ENCODE peak calls at places on chromosomes 12 and 14, in eight cellular contexts. L is iris pigment epithelial cell, T is uterus, V is left cardiac atrium, K is dorsolateral prefrontal cortex, H is lower leg skin, F is T follicular helper cell, D is ureter. C is an unnamed sample.

GRCh38 chr12:121713257-121714155 is 954 bp downstream of the TMEM120B start:
- DNase-seq in H (peak; percentile 85), D (peak; percentile 57), V (peak; percentile 38), K (no peak), T (peak; percentile 32), L (peak; percentile 22), F (no peak), C (no peak)

GRCh38 chr12:127416796-127417195 is 850.2 kb upstream of the TMEM132C start:
- DNase-seq in V (no peak), L (peak; percentile 22), F (no peak), T (no peak), H (no peak), D (no peak), K (no peak), C (peak; percentile 35)

GRCh38 chr14:64704743-64705405 is 650 bp downstream of the PLEKHG3 start:
- DNase-seq in L (no peak), H (peak; percentile 92), T (peak; percentile 31), F (no peak), K (no peak), D (no peak), V (no peak), C (no peak)

GRCh38 chr14:103854017-103854808 is 6.8 kb upstream of the PPP1R13B start:
- DNase-seq in L (no peak), T (no peak), V (no peak), K (no peak), H (no peak), F (no peak), D (no peak), C (no peak)

GRCh38 chr12:92551853-92552397 is 150.9 kb upstream of the PLEKHG7 start:
- DNase-seq in K (no peak), F (no peak), L (peak; percentile 78), V (no peak), H (no peak), D (no peak), T (no peak), C (peak; percentile 96)

GRCh38 chr12:67531051-67531450 is 117.5 kb upstream of the DYRK2 start:
- DNase-seq in F (no peak), D (no peak), H (no peak), L (no peak), T (no peak), V (no peak), K (no peak), C (peak; percentile 48)

GRCh38 chr14:78752789-78753188 is 582.6 kb downstream of the NRXN3 start:
- DNase-seq in F (no peak), L (no peak), T (no peak), V (no peak), D (no peak), K (peak; percentile 58), H (peak; percentile 63), C (no peak)

GRCh38 chr12:26701604-26702215 is 131.3 kb downstream of the ITPR2 start:
- DNase-seq in L (peak; percentile 56), K (no peak), F (no peak), T (no peak), H (no peak), D (no peak), V (no peak), C (peak; percentile 59)

GRCh38 chr12:1319215-1319614 is 275.2 kb downstream of the FBXL14 start:
- DNase-seq in T (no peak), H (no peak), F (no peak), L (peak; percentile 54), K (no peak), V (no peak), D (no peak), C (peak; percentile 55)

GRCh38 chr14:61537567-61538463 is 157.5 kb upstream of the HIF1A start:
- DNase-seq in T (no peak), L (peak; percentile 88), D (no peak), F (no peak), H (peak; percentile 70), V (no peak), K (no peak), C (peak; percentile 100)

GRCh38 chr14:92531151-92531873 is 17.7 kb downstream of the RIN3 start:
- DNase-seq in L (no peak), H (no peak), K (no peak), F (no peak), T (no peak), D (peak; percentile 50), V (no peak), C (no peak)

C was measured in bronchial epithelial cell.